ENCODE peak calls at places on chromosomes 13 and 19, in eight cellular contexts. B, E, P, V, F, I, R and D are unnamed samples.

GRCh38 chr19:6774821-6775707 is 2.6 kb downstream of the VAV1 start:
- DNase-seq in P (peak; percentile 5), F (no peak), E (no peak), I (no peak), R (no peak), V (no peak), B (no peak), D (no peak)

GRCh38 chr13:102317593-102317992 is 84.3 kb downstream of the FGF14 start:
- DNase-seq in I (peak; percentile 38), F (no peak), V (peak; percentile 94), E (no peak), B (peak; percentile 45), R (peak; percentile 87), P (no peak), D (peak; percentile 28)

GRCh38 chr19:32458500-32459123 is 53.0 kb downstream of the DPY19L3 start:
- DNase-seq in V (no peak), B (no peak), P (no peak), F (no peak), R (no peak), I (peak; percentile 49), E (no peak), D (no peak)

GRCh38 chr19:50005428-50005827 is 19.7 kb downstream of the VRK3 start:
- DNase-seq in F (no peak), V (no peak), I (no peak), R (no peak), E (no peak), P (no peak), B (no peak), D (no peak)

GRCh38 chr19:51125421-51126075 is 842 bp downstream of the SIGLEC9 start:
- DNase-seq in I (no peak), V (no peak), P (no peak), E (no peak), F (no peak), B (no peak), R (no peak), D (no peak)

GRCh38 chr13:110017379-110017778 is 231.0 kb upstream of the IRS2 start:
- DNase-seq in B (no peak), I (peak; percentile 88), F (no peak), E (no peak), P (no peak), R (no peak), V (no peak), D (peak; percentile 24)

GRCh38 chr19:2952953-2953481 is 8.2 kb upstream of the ZNF77 start:
- DNase-seq in E (no peak), R (no peak), I (no peak), B (peak; percentile 71), F (no peak), P (no peak), V (no peak), D (no peak)

GRCh38 chr19:1157931-1158884 is 15.9 kb downstream of the SBNO2 start:
- DNase-seq in B (no peak), P (no peak), F (no peak), V (peak; percentile 67), I (no peak), R (no peak), E (no peak), D (no peak)

GRCh38 chr13:113816925-113817859 is 46.7 kb downstream of the GAS6 start:
- DNase-seq in E (peak; percentile 42), V (peak; percentile 91), B (peak; percentile 93), R (peak; percentile 88), P (peak; percentile 64), F (peak; percentile 65), I (peak; percentile 88), D (peak; percentile 77)

GRCh38 chr19:46022431-46023310 is at the start of gene PGLYRP1:
- DNase-seq in V (peak; percentile 46), F (no peak), B (no peak), E (no peak), I (no peak), P (no peak), R (no peak), D (no peak)

GRCh38 chr13:51502206-51502651 is 49.4 kb upstream of the INTS6 start:
- DNase-seq in I (peak; percentile 57), B (no peak), P (no peak), E (no peak), R (no peak), F (no peak), V (no peak), D (no peak)

GRCh38 chr13:80226645-80227044 is 114.3 kb downstream of the SPRY2 start:
- DNase-seq in B (no peak), V (no peak), I (no peak), F (no peak), E (no peak), P (no peak), R (no peak), D (no peak)

GRCh38 chr13:24209138-24209537 is 48.6 kb downstream of the SPATA13 start:
- DNase-seq in P (no peak), E (no peak), F (no peak), V (no peak), B (no peak), I (no peak), R (no peak), D (no peak)

GRCh38 chr13:108950333-108951010 is 321.1 kb downstream of the MYO16 start:
- DNase-seq in B (no peak), R (no peak), F (no peak), V (no peak), P (no peak), E (no peak), I (no peak), D (no peak)

GRCh38 chr19:13099073-13099999 is 3.3 kb downstream of the LYL1 start:
- DNase-seq in F (no peak), B (peak; percentile 91), E (no peak), R (peak; percentile 81), I (peak; percentile 64), P (no peak), V (peak; percentile 91), D (no peak)

GRCh38 chr19:5131866-5132561 is 163.1 kb downstream of the KDM4B start:
- DNase-seq in P (no peak), V (no peak), F (no peak), B (no peak), R (no peak), I (no peak), E (no peak), D (no peak)